ENCODE peak calls at places on chromosomes 4 and X, in five cellular contexts. One of them, this sample, is unnamed.

GRCh38 chr4:186770446-186771175 is 47.0 kb upstream of the FAT1 start:
- DNase-seq in GM23248: peak; percentile 81
- DNase-seq in CD8-positive, alpha-beta memory T cell: no peak
- DNase-seq in astrocyte of the spinal cord: peak; percentile 48
- DNase-seq in GM12878: no peak
- DNase-seq in this sample: no peak

GRCh38 chr4:26916195-26916594 is 55.6 kb downstream of the STIM2 start:
- DNase-seq in astrocyte of the spinal cord: no peak
- DNase-seq in GM12878: no peak
- DNase-seq in GM23248: peak; percentile 22
- DNase-seq in CD8-positive, alpha-beta memory T cell: no peak
- DNase-seq in this sample: no peak

GRCh38 chr4:186472948-186473347 is 82.4 kb downstream of the MTNR1A start:
- DNase-seq in CD8-positive, alpha-beta memory T cell: no peak
- DNase-seq in GM12878: no peak
- DNase-seq in GM23248: peak; percentile 47
- DNase-seq in astrocyte of the spinal cord: peak; percentile 52
- DNase-seq in this sample: peak; percentile 23

GRCh38 chr4:4659871-4660651 is 118.2 kb upstream of the STX18 start:
- DNase-seq in CD8-positive, alpha-beta memory T cell: no peak
- DNase-seq in GM23248: peak; percentile 95
- DNase-seq in GM12878: no peak
- DNase-seq in astrocyte of the spinal cord: peak; percentile 96
- DNase-seq in this sample: peak; percentile 97

GRCh38 chrX:48919947-48920712 is 1.3 kb upstream of the PIM2 start:
- DNase-seq in GM23248: no peak
- DNase-seq in CD8-positive, alpha-beta memory T cell: peak; percentile 50
- DNase-seq in GM12878: no peak
- DNase-seq in astrocyte of the spinal cord: no peak
- DNase-seq in this sample: no peak

GRCh38 chr4:79682801-79683217 is 274.8 kb upstream of the GK2 start:
- DNase-seq in GM23248: no peak
- DNase-seq in astrocyte of the spinal cord: peak; percentile 75
- DNase-seq in GM12878: no peak
- DNase-seq in CD8-positive, alpha-beta memory T cell: no peak
- DNase-seq in this sample: peak; percentile 81

GRCh38 chr4:173025131-173025530 is 143.5 kb upstream of the GALNT7 start:
- DNase-seq in GM23248: peak; percentile 77
- DNase-seq in astrocyte of the spinal cord: peak; percentile 80
- DNase-seq in CD8-positive, alpha-beta memory T cell: peak; percentile 23
- DNase-seq in GM12878: peak; percentile 16
- DNase-seq in this sample: peak; percentile 67

GRCh38 chrX:37474478-37474877 is 97.0 kb upstream of the LANCL3 start:
- DNase-seq in CD8-positive, alpha-beta memory T cell: no peak
- DNase-seq in astrocyte of the spinal cord: no peak
- DNase-seq in GM23248: no peak
- DNase-seq in GM12878: no peak
- DNase-seq in this sample: no peak

GRCh38 chrX:106802388-106803275 is at the start of gene TBC1D8B:
- DNase-seq in GM23248: peak; percentile 91
- DNase-seq in GM12878: peak; percentile 50
- DNase-seq in astrocyte of the spinal cord: peak; percentile 92
- DNase-seq in CD8-positive, alpha-beta memory T cell: no peak
- DNase-seq in this sample: peak; percentile 87

GRCh38 chr4:65670331-65671031 is at the start of gene EPHA5:
- DNase-seq in GM12878: no peak
- DNase-seq in astrocyte of the spinal cord: peak; percentile 96
- DNase-seq in GM23248: peak; percentile 68
- DNase-seq in CD8-positive, alpha-beta memory T cell: no peak
- DNase-seq in this sample: peak; percentile 90

GRCh38 chr4:48130100-48130499 is 4.0 kb downstream of the TXK start:
- DNase-seq in GM23248: no peak
- DNase-seq in astrocyte of the spinal cord: no peak
- DNase-seq in GM12878: no peak
- DNase-seq in CD8-positive, alpha-beta memory T cell: no peak
- DNase-seq in this sample: no peak

GRCh38 chrX:153463031-153463430 is 7.3 kb downstream of the HAUS7 start:
- DNase-seq in GM12878: no peak
- DNase-seq in astrocyte of the spinal cord: no peak
- DNase-seq in GM23248: no peak
- DNase-seq in CD8-positive, alpha-beta memory T cell: no peak
- DNase-seq in this sample: no peak

GRCh38 chr4:15001248-15001824 is 945 bp upstream of the CPEB2 start:
- DNase-seq in CD8-positive, alpha-beta memory T cell: no peak
- DNase-seq in GM23248: peak; percentile 95
- DNase-seq in GM12878: no peak
- DNase-seq in astrocyte of the spinal cord: peak; percentile 97
- DNase-seq in this sample: peak; percentile 89

GRCh38 chrX:121256653-121257052 is 209.2 kb downstream of the GLUD2 start:
- DNase-seq in GM23248: peak; percentile 51
- DNase-seq in CD8-positive, alpha-beta memory T cell: no peak
- DNase-seq in astrocyte of the spinal cord: peak; percentile 2
- DNase-seq in GM12878: no peak
- DNase-seq in this sample: no peak

GRCh38 chrX:145825896-145826295 is 8.3 kb downstream of the SLITRK2 start:
- DNase-seq in GM12878: no peak
- DNase-seq in astrocyte of the spinal cord: peak; percentile 23
- DNase-seq in GM23248: peak; percentile 27
- DNase-seq in CD8-positive, alpha-beta memory T cell: no peak
- DNase-seq in this sample: no peak

GRCh38 chr4:25051534-25051933 is 20.8 kb upstream of the LGI2 start:
- DNase-seq in astrocyte of the spinal cord: peak; percentile 30
- DNase-seq in GM12878: no peak
- DNase-seq in GM23248: no peak
- DNase-seq in CD8-positive, alpha-beta memory T cell: no peak
- DNase-seq in this sample: peak; percentile 68

GRCh38 chr4:110480741-110481271 is 4.9 kb downstream of the ENPEP start:
- DNase-seq in astrocyte of the spinal cord: no peak
- DNase-seq in GM23248: no peak
- DNase-seq in GM12878: no peak
- DNase-seq in CD8-positive, alpha-beta memory T cell: no peak
- DNase-seq in this sample: no peak

GRCh38 chrX:108732630-108733321 is 3.6 kb downstream of the IRS4 start:
- DNase-seq in CD8-positive, alpha-beta memory T cell: no peak
- DNase-seq in GM12878: no peak
- DNase-seq in astrocyte of the spinal cord: no peak
- DNase-seq in GM23248: no peak
- DNase-seq in this sample: no peak
- H3K4me3 ChIP-seq in CD8-positive, alpha-beta memory T cell: no peak overlapping the region
- H3K4me3 ChIP-seq in GM12878: no peak overlapping the region
- H3K4me3 ChIP-seq in astrocyte of the spinal cord: no peak overlapping the region
- H3K4me3 ChIP-seq in GM23248: no peak overlapping the region
- H3K4me3 ChIP-seq in this sample: no peak overlapping the region

DNA sequence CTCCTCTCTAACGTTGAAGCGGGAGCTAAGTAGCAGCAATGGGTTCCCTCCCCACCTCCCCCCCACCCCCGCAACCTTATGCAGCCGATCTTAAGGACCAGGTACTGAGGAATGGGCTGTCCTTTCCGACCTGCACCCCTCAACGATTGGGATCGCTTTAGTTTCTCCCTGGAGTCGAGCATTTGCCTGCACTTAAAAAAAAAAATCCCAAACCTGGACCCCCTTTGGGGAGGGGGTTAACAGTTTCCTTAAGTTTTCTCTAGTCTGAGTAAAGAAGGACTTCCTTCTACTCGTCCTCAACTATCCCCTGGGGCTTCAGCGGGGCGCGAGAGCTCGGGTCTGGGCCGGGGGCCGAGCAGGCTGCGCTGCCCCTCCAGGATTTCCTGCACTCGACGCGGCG is 25.7 kb upstream of the BCORL1 start:
- DNase-seq in GM12878: no peak
- DNase-seq in CD8-positive, alpha-beta memory T cell: no peak
- DNase-seq in GM23248: no peak
- DNase-seq in astrocyte of the spinal cord: no peak
- DNase-seq in this sample: no peak
- H3K4me3 ChIP-seq in GM12878: no peak overlapping the region
- H3K4me3 ChIP-seq in CD8-positive, alpha-beta memory T cell: no peak overlapping the region
- H3K4me3 ChIP-seq in GM23248: peak overlapping the region; percentile 58
- H3K4me3 ChIP-seq in astrocyte of the spinal cord: peak overlapping the region; percentile 18
- H3K4me3 ChIP-seq in this sample: peak overlapping the region; percentile 24

DNA sequence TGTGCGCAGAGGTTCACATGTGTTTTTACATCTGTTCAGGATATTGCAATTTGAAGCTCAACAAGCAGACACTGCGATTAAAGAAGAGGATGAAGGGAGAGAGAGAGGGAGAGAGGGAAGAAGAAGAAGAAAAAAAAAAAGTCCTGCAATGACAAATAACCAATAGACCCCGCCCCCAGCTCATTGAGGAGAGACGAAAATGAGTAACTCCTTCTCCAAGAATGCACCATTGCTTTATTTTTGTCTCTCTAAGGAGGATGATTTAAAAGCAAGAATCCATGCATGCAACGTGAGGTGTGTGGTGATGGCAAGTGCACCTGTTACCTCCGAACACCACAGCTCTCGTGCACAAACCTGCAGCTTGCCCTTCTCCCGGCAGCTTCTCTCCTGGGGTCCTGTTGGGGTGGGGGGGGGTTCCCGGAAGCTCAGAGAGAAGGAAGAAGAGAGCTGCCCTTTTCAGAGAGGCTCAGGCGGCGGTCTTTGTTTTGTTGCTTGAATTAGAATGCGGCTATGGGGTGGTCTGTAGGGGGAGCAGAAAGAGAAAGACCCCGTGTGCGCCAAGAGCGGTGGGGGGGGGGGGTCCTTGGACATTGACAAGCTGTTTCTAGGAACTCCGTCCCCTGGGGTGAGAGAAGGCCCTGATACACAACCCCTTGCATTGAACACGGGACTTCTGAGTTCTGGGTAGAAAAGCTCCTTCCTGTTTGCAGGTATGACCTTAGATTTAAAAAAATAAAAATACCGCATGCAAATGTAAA is 100.7 kb downstream of the CRLF2 start:
- DNase-seq in astrocyte of the spinal cord: no peak
- DNase-seq in CD8-positive, alpha-beta memory T cell: no peak
- DNase-seq in GM12878: no peak
- DNase-seq in GM23248: no peak
- DNase-seq in this sample: no peak
- H3K4me3 ChIP-seq in astrocyte of the spinal cord: no peak overlapping the region
- H3K4me3 ChIP-seq in CD8-positive, alpha-beta memory T cell: no peak overlapping the region
- H3K4me3 ChIP-seq in GM12878: no peak overlapping the region
- H3K4me3 ChIP-seq in GM23248: no peak overlapping the region
- H3K4me3 ChIP-seq in this sample: no peak overlapping the region

GRCh38 chr4:744212-744841 is 38.7 kb downstream of the PCGF3 start:
- DNase-seq in astrocyte of the spinal cord: no peak
- DNase-seq in GM23248: peak; percentile 22
- DNase-seq in CD8-positive, alpha-beta memory T cell: no peak
- DNase-seq in GM12878: no peak
- DNase-seq in this sample: no peak

GRCh38 chr4:742096-742741 is 36.6 kb downstream of the PCGF3 start:
- DNase-seq in GM23248: no peak
- DNase-seq in CD8-positive, alpha-beta memory T cell: no peak
- DNase-seq in GM12878: no peak
- DNase-seq in astrocyte of the spinal cord: no peak
- DNase-seq in this sample: no peak

GRCh38 chr4:740656-741282 is 35.1 kb downstream of the PCGF3 start:
- DNase-seq in CD8-positive, alpha-beta memory T cell: no peak
- DNase-seq in GM12878: no peak
- DNase-seq in astrocyte of the spinal cord: no peak
- DNase-seq in GM23248: peak; percentile 50
- DNase-seq in this sample: no peak

GRCh38 chr4:743463-744211 is 38.0 kb downstream of the PCGF3 start:
- DNase-seq in GM23248: peak; percentile 23
- DNase-seq in astrocyte of the spinal cord: peak; percentile 47
- DNase-seq in GM12878: no peak
- DNase-seq in CD8-positive, alpha-beta memory T cell: no peak
- DNase-seq in this sample: no peak

GRCh38 chr4:742742-743311 is 37.2 kb downstream of the PCGF3 start:
- DNase-seq in astrocyte of the spinal cord: peak; percentile 48
- DNase-seq in GM23248: peak; percentile 78
- DNase-seq in GM12878: no peak
- DNase-seq in CD8-positive, alpha-beta memory T cell: peak; percentile 64
- DNase-seq in this sample: no peak
- H3K4me3 ChIP-seq in astrocyte of the spinal cord: no peak overlapping the region
- H3K4me3 ChIP-seq in GM23248: no peak overlapping the region
- H3K4me3 ChIP-seq in GM12878: no peak overlapping the region
- H3K4me3 ChIP-seq in CD8-positive, alpha-beta memory T cell: no peak overlapping the region
- H3K4me3 ChIP-seq in this sample: no peak overlapping the region

DNA sequence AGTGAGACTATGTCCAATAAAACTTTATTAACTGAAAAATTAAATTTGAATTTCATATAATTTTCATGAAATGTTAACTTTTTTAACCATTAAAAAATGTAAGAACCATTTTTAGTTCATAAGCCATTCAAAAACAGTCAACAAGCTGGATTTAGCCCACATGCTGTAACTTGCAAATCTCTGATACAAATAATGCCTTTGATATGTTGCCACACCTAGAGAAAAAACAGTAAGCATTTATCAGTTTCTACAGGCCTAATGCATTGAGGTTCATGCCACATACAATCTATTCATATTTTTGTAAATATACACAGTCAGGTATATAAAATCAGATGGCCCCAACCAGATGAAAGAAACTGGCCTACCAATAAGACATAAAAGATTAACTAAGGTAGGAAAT is 52.8 kb downstream of the LCORL start:
- DNase-seq in astrocyte of the spinal cord: no peak
- DNase-seq in GM12878: no peak
- DNase-seq in CD8-positive, alpha-beta memory T cell: no peak
- DNase-seq in GM23248: no peak
- DNase-seq in this sample: no peak
- H3K4me3 ChIP-seq in astrocyte of the spinal cord: no peak overlapping the region
- H3K4me3 ChIP-seq in GM12878: no peak overlapping the region
- H3K4me3 ChIP-seq in CD8-positive, alpha-beta memory T cell: no peak overlapping the region
- H3K4me3 ChIP-seq in GM23248: no peak overlapping the region
- H3K4me3 ChIP-seq in this sample: no peak overlapping the region

GRCh38 chr4:6944311-6945051 is 34.9 kb downstream of the TBC1D14 start:
- DNase-seq in astrocyte of the spinal cord: no peak
- DNase-seq in GM23248: no peak
- DNase-seq in CD8-positive, alpha-beta memory T cell: no peak
- DNase-seq in GM12878: no peak
- DNase-seq in this sample: no peak

GRCh38 chr4:6948134-6948460 is 38.5 kb downstream of the TBC1D14 start:
- DNase-seq in CD8-positive, alpha-beta memory T cell: no peak
- DNase-seq in GM23248: no peak
- DNase-seq in astrocyte of the spinal cord: no peak
- DNase-seq in GM12878: no peak
- DNase-seq in this sample: no peak

GRCh38 chr4:6943870-6944195 is 34.2 kb downstream of the TBC1D14 start:
- DNase-seq in GM12878: no peak
- DNase-seq in astrocyte of the spinal cord: no peak
- DNase-seq in GM23248: no peak
- DNase-seq in CD8-positive, alpha-beta memory T cell: no peak
- DNase-seq in this sample: no peak

GRCh38 chr4:6945052-6945409 is 35.4 kb downstream of the TBC1D14 start:
- DNase-seq in GM12878: no peak
- DNase-seq in CD8-positive, alpha-beta memory T cell: no peak
- DNase-seq in GM23248: no peak
- DNase-seq in astrocyte of the spinal cord: no peak
- DNase-seq in this sample: no peak

DNA sequence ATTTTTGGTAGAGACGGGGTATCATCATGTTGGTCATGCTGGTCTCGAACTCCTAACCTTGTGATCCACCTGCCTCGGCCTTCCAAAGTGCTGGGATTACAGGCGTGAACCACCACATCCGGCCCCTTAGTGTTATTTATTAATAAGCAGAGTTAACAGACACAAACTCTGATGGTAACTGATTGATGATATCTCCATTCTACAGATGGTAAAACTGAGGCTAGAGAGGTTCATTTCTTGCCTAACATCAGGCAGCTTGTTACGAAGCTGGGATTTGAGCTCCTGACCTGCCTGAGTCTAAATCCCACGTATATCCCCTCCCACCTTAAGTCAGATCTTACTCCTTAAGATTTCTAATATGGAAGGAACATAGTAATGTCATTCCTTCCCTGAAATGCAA is 36.9 kb downstream of the TBC1D14 start:
- DNase-seq in CD8-positive, alpha-beta memory T cell: no peak
- DNase-seq in astrocyte of the spinal cord: no peak
- DNase-seq in GM12878: no peak
- DNase-seq in GM23248: no peak
- DNase-seq in this sample: no peak
- H3K4me3 ChIP-seq in CD8-positive, alpha-beta memory T cell: no peak overlapping the region
- H3K4me3 ChIP-seq in astrocyte of the spinal cord: no peak overlapping the region
- H3K4me3 ChIP-seq in GM12878: no peak overlapping the region
- H3K4me3 ChIP-seq in GM23248: no peak overlapping the region
- H3K4me3 ChIP-seq in this sample: no peak overlapping the region

This sample was measured in astrocyte of the cerebellum.